ENCODE peak calls at places on chromosomes 13 and 19, in four cellular contexts. W, C, R and K are unnamed samples.

GRCh38 chr13:20566424-20566916 is 487 bp upstream of the IFT88 start:
- DNase-seq in R (peak; percentile 61), C (peak; percentile 53), W (no peak), K (peak; percentile 57)

GRCh38 chr13:48679941-48680630 is 26.4 kb downstream of the CYSLTR2 start:
- DNase-seq in R (no peak), W (no peak), C (no peak), K (no peak)

GRCh38 chr13:102757006-102757405 is 16.6 kb downstream of the TEX30 start:
- DNase-seq in W (no peak), R (no peak), C (no peak), K (no peak)

GRCh38 chr19:40418040-40418439 is 4.9 kb upstream of the PRX start:
- DNase-seq in W (no peak), R (no peak), C (no peak), K (no peak)

GRCh38 chr19:55579766-55580621 is 654 bp downstream of the ZNF579 start:
- DNase-seq in R (no peak), C (no peak), W (no peak), K (no peak)

GRCh38 chr13:51534075-51534817 is 50.0 kb upstream of the WDFY2 start:
- DNase-seq in R (peak; percentile 20), C (no peak), W (no peak), K (no peak)

GRCh38 chr13:37833411-37833810 is 36.2 kb downstream of the TRPC4 start:
- DNase-seq in C (no peak), W (no peak), R (no peak), K (no peak)

GRCh38 chr19:14383898-14384669 is 2.8 kb downstream of the ADGRE5 start:
- DNase-seq in C (no peak), R (peak; percentile 54), W (no peak), K (no peak)

GRCh38 chr19:32124585-32124984 is 220.8 kb upstream of the ZNF507 start:
- DNase-seq in C (no peak), R (no peak), W (no peak), K (no peak)

GRCh38 chr13:90933097-90933826 is 414.2 kb upstream of the MIR17HG start:
- DNase-seq in R (peak; percentile 68), C (no peak), W (no peak), K (no peak)

GRCh38 chr19:14804755-14805154 is 26.4 kb upstream of the ADGRE2 start:
- DNase-seq in C (no peak), R (no peak), W (no peak), K (no peak)

GRCh38 chr19:13838071-13838942 is 38.6 kb upstream of the NANOS3 start:
- DNase-seq in C (no peak), W (no peak), R (no peak), K (no peak)

GRCh38 chr19:10927691-10928562 is 512 bp downstream of the YIPF2 start:
- DNase-seq in W (no peak), R (no peak), C (no peak), K (no peak)

GRCh38 chr19:35476149-35476548 is 14.1 kb downstream of the KRTDAP start:
- DNase-seq in C (no peak), R (no peak), W (no peak), K (no peak)

GRCh38 chr19:13195678-13196077 is 45.5 kb downstream of the IER2 start:
- DNase-seq in W (no peak), C (no peak), R (no peak), K (no peak)

GRCh38 chr13:44434441-44435141 is 61.0 kb downstream of the SERP2 start:
- DNase-seq in C (no peak), W (no peak), R (no peak), K (no peak)

GRCh38 chr13:27481766-27482165 is 31.4 kb upstream of the MTIF3 start:
- DNase-seq in C (no peak), W (peak; percentile 36), R (peak; percentile 59), K (peak; percentile 13)

GRCh38 chr13:33388254-33388998 is 102.9 kb upstream of the STARD13 start:
- DNase-seq in C (no peak), W (no peak), R (peak; percentile 36), K (no peak)

GRCh38 chr19:1373534-1374249 is 10.0 kb upstream of the NDUFS7 start:
- DNase-seq in R (no peak), W (no peak), C (no peak), K (no peak)

GRCh38 chr19:1239796-1240737 is 1.5 kb upstream of the ATP5F1D start:
- DNase-seq in R (peak; percentile 80), C (peak; percentile 68), W (peak; percentile 83), K (peak; percentile 90)

GRCh38 chr13:33281951-33282595 is 3.5 kb downstream of the STARD13 start:
- DNase-seq in C (no peak), W (no peak), R (peak; percentile 87), K (no peak)

GRCh38 chr13:107476068-107476467 is 739.3 kb downstream of the LIG4 start:
- DNase-seq in W (no peak), C (no peak), R (no peak), K (no peak)

GRCh38 chr13:98996046-98996445 is 18.2 kb upstream of the DOCK9 start:
- DNase-seq in W (no peak), C (no peak), R (no peak), K (no peak)

GRCh38 chr13:100544866-100545683 is 43.5 kb downstream of the GGACT start:
- DNase-seq in R (no peak), C (no peak), W (peak; percentile 70), K (no peak)

GRCh38 chr19:32372726-32373613 is 27.6 kb downstream of the ZNF507 start:
- DNase-seq in R (peak; percentile 53), C (no peak), W (no peak), K (no peak)